ENCODE peak calls at places on chromosomes 12 and 14, in ten cellular contexts. H is hypothalamus; B is hippocampal formation; P is iris pigment epithelial cell; G is left ventricle myocardium superior; J is left lobe of liver; V is GM23248; E is ELR; Y is activated CD4-positive, alpha-beta T cell treated with anti-CD3 and anti-CD28 coated beads, Interleukin-2, amount 10 ng/mL, durations not matched to agents 7 days and 5 days; U is dorsolateral prefrontal cortex. A is an unnamed sample.
A peak's percentile ranks its signal among the peaks of the same experiment; 100 is the strongest.

GRCh38 chr12:131121705-131122405 is 168.1 kb downstream of the ADGRD1 start:
- DNase-seq in H (no peak), B (no peak), P (no peak), G (no peak), J (peak; percentile 40), V (no peak), E (no peak), Y (no peak), U (no peak), A (no peak)

GRCh38 chr12:58364389-58365086 is 423.2 kb downstream of the ATP23 start:
- DNase-seq in H (no peak), B (no peak), P (peak; percentile 99), G (no peak), J (no peak), V (peak; percentile 98), E (peak; percentile 99), Y (no peak), U (no peak), A (no peak)

GRCh38 chr12:74663958-74664357 is 126.3 kb downstream of the ATXN7L3B start:
- DNase-seq in H (no peak), B (no peak), P (no peak), G (no peak), J (no peak), V (no peak), E (no peak), Y (no peak), U (no peak), A (no peak)

GRCh38 chr14:90599748-90600507 is 203.1 kb downstream of the CALM1 start:
- DNase-seq in H (no peak), B (no peak), P (peak; percentile 54), G (no peak), J (no peak), V (peak; percentile 21), E (no peak), Y (no peak), U (no peak), A (no peak)

GRCh38 chr14:67620217-67620789 is 583 bp downstream of the ARG2 start:
- DNase-seq in H (no peak), B (peak; percentile 14), P (peak; percentile 14), G (peak; percentile 31), J (peak; percentile 46), V (peak; percentile 48), E (peak; percentile 29), Y (peak; percentile 10), U (no peak), A (peak; percentile 18)

GRCh38 chr14:77316872-77317271 is 3.8 kb downstream of the POMT2 start:
- DNase-seq in H (no peak), B (no peak), P (peak; percentile 24), G (no peak), J (peak; percentile 68), V (no peak), E (no peak), Y (no peak), U (no peak), A (no peak)

GRCh38 chr12:12859690-12860089 is 31.7 kb upstream of the GPRC5A start:
- DNase-seq in H (no peak), B (no peak), P (peak; percentile 53), G (no peak), J (no peak), V (peak; percentile 26), E (no peak), Y (no peak), U (no peak), A (no peak)

GRCh38 chr12:95805864-95806669 is 15.5 kb upstream of the NTN4 start:
- DNase-seq in H (no peak), B (no peak), P (peak; percentile 96), G (no peak), J (no peak), V (peak; percentile 99), E (peak; percentile 99), Y (no peak), U (no peak), A (no peak)

GRCh38 chr12:22529281-22530060 is 14.9 kb downstream of the C2CD5 start:
- DNase-seq in H (no peak), B (no peak), P (peak; percentile 52), G (no peak), J (no peak), V (peak; percentile 59), E (peak; percentile 84), Y (no peak), U (no peak), A (peak; percentile 17)

GRCh38 chr12:22729898-22730443 is 105.0 kb downstream of the ETNK1 start:
- DNase-seq in H (no peak), B (no peak), P (peak; percentile 33), G (no peak), J (no peak), V (peak; percentile 71), E (peak; percentile 2), Y (no peak), U (no peak), A (no peak)

GRCh38 chr12:80912906-80913769 is 24.6 kb downstream of the LIN7A start:
- DNase-seq in H (no peak), B (no peak), P (no peak), G (no peak), J (no peak), V (no peak), E (no peak), Y (no peak), U (no peak), A (no peak)

GRCh38 chr14:76936483-76936882 is 92.0 kb downstream of the IRF2BPL start:
- DNase-seq in H (no peak), B (no peak), P (peak; percentile 39), G (peak; percentile 59), J (no peak), V (peak; percentile 81), E (no peak), Y (no peak), U (no peak), A (no peak)

GRCh38 chr14:36091096-36091495 is 85.4 kb downstream of the PTCSC3 start:
- DNase-seq in H (no peak), B (no peak), P (peak; percentile 86), G (no peak), J (no peak), V (peak; percentile 95), E (peak; percentile 58), Y (no peak), U (no peak), A (no peak)

GRCh38 chr12:132922676-132923075 is 33.4 kb downstream of the ZNF605 start:
- DNase-seq in H (no peak), B (no peak), P (no peak), G (no peak), J (no peak), V (no peak), E (no peak), Y (no peak), U (no peak), A (no peak)

GRCh38 chr14:53881161-53881846 is 75.3 kb downstream of the BMP4 start:
- DNase-seq in H (no peak), B (no peak), P (peak; percentile 91), G (no peak), J (no peak), V (no peak), E (no peak), Y (no peak), U (no peak), A (no peak)

GRCh38 chr14:92898732-92899131 is 24.2 kb upstream of the CHGA start:
- DNase-seq in H (no peak), B (no peak), P (no peak), G (no peak), J (no peak), V (no peak), E (no peak), Y (no peak), U (no peak), A (no peak)

GRCh38 chr14:95260537-95261440 is 58.9 kb downstream of the CLMN start:
- DNase-seq in H (no peak), B (no peak), P (peak; percentile 85), G (peak; percentile 55), J (no peak), V (peak; percentile 66), E (peak; percentile 77), Y (no peak), U (no peak), A (no peak)

GRCh38 chr12:131795064-131795463 is 33.1 kb upstream of the MMP17 start:
- DNase-seq in H (no peak), B (peak; percentile 23), P (no peak), G (no peak), J (no peak), V (no peak), E (no peak), Y (no peak), U (no peak), A (no peak)

GRCh38 chr14:37874429-37875109 is 279.1 kb downstream of the TTC6 start:
- DNase-seq in H (peak; percentile 19), B (peak; percentile 54), P (peak; percentile 49), G (peak; percentile 85), J (peak; percentile 87), V (peak; percentile 78), E (peak; percentile 75), Y (peak; percentile 86), U (peak; percentile 51), A (no peak)

GRCh38 chr12:48779869-48780268 is 9.0 kb downstream of the ADCY6 start:
- DNase-seq in H (no peak), B (no peak), P (peak; percentile 82), G (peak; percentile 75), J (no peak), V (peak; percentile 27), E (peak; percentile 39), Y (no peak), U (no peak), A (no peak)

GRCh38 chr12:92290016-92290685 is 144.5 kb upstream of the BTG1 start:
- DNase-seq in H (no peak), B (no peak), P (peak; percentile 69), G (no peak), J (no peak), V (peak; percentile 84), E (peak; percentile 78), Y (no peak), U (no peak), A (no peak)

GRCh38 chr12:52334185-52334584 is 13.0 kb upstream of the KRT83 start:
- DNase-seq in H (no peak), B (no peak), P (no peak), G (no peak), J (no peak), V (no peak), E (no peak), Y (no peak), U (no peak), A (no peak)

GRCh38 chr12:104748790-104749189 is 209.3 kb downstream of the SLC41A2 start:
- DNase-seq in H (no peak), B (no peak), P (peak; percentile 16), G (no peak), J (peak; percentile 16), V (peak; percentile 14), E (peak; percentile 61), Y (no peak), U (no peak), A (peak; percentile 39)

GRCh38 chr14:34539407-34540180 is at the start of gene EAPP:
- DNase-seq in H (no peak), B (no peak), P (peak; percentile 98), G (peak; percentile 98), J (peak; percentile 99), V (peak; percentile 99), E (peak; percentile 98), Y (peak; percentile 97), U (peak; percentile 99), A (peak; percentile 95)

GRCh38 chr14:92973265-92973797 is 50.4 kb downstream of the CHGA start:
- DNase-seq in H (peak; percentile 55), B (peak; percentile 78), P (peak; percentile 30), G (peak; percentile 90), J (peak; percentile 93), V (peak; percentile 96), E (peak; percentile 54), Y (peak; percentile 14), U (peak; percentile 84), A (no peak)

GRCh38 chr12:93868771-93869170 is 191.6 kb downstream of the CRADD start:
- DNase-seq in H (no peak), B (no peak), P (peak; percentile 91), G (no peak), J (no peak), V (peak; percentile 66), E (no peak), Y (no peak), U (no peak), A (no peak)

GRCh38 chr12:112163056-112163455 is 37.7 kb downstream of the TRAFD1 start:
- DNase-seq in H (no peak), B (no peak), P (no peak), G (no peak), J (no peak), V (no peak), E (no peak), Y (no peak), U (no peak), A (no peak)

A was measured in B cell.